ENCODE peak calls at places on chromosome 14, in seven cellular contexts. O, U, D, P, A, I and V are unnamed samples.

GRCh38 chr14:25041484-25041883 is 8.5 kb downstream of the STXBP6 start:
- DNase-seq in D (no peak), U (no peak), I (no peak), P (no peak), A (no peak), O (no peak), V (no peak)

GRCh38 chr14:65096323-65097089 is 5.8 kb downstream of the MAX start:
- DNase-seq in P (peak), O (peak), U (peak), A (no peak), I (no peak), D (no peak), V (no peak)

GRCh38 chr14:69464379-69464778 is 20.1 kb upstream of the PLEKHD1 start:
- DNase-seq in P (no peak), D (no peak), O (no peak), A (no peak), U (peak), I (no peak), V (no peak)

GRCh38 chr14:20632831-20633771 is 8.4 kb downstream of the OR6S1 start:
- DNase-seq in U (peak), I (no peak), O (peak), D (no peak), P (peak), A (peak), V (peak)

GRCh38 chr14:46734287-46734686 is 82.7 kb upstream of the RPL10L start:
- DNase-seq in D (no peak), U (no peak), O (no peak), I (no peak), P (no peak), A (no peak), V (no peak)

GRCh38 chr14:82075566-82075965 is 541.9 kb upstream of the SEL1L start:
- DNase-seq in U (no peak), A (no peak), O (no peak), P (no peak), D (peak), I (peak), V (peak)

GRCh38 chr14:35052637-35053036 is 6.6 kb downstream of the FAM177A1 start:
- DNase-seq in P (no peak), A (no peak), U (no peak), O (no peak), D (no peak), I (no peak), V (no peak)

GRCh38 chr14:103556976-103557758 is 5.3 kb downstream of the BAG5 start:
- DNase-seq in D (no peak), U (no peak), O (no peak), A (no peak), P (no peak), I (no peak), V (no peak)

GRCh38 chr14:70555890-70556289 is 21.1 kb upstream of the ADAM20 start:
- DNase-seq in A (no peak), D (no peak), P (peak), O (peak), I (peak), U (peak), V (no peak)

GRCh38 chr14:56378474-56378873 is 201.1 kb upstream of the TMEM260 start:
- DNase-seq in I (no peak), A (peak), P (peak), U (peak), O (no peak), D (no peak), V (no peak)

GRCh38 chr14:57502581-57503254 is 9.1 kb upstream of the CCDC198 start:
- DNase-seq in O (no peak), I (peak), P (no peak), A (no peak), U (no peak), D (no peak), V (no peak)

GRCh38 chr14:51020024-51020710 is 74.7 kb downstream of the TRIM9 start:
- DNase-seq in A (no peak), P (no peak), O (no peak), U (peak), D (no peak), I (no peak), V (peak)

GRCh38 chr14:104149617-104150141 is 11.3 kb downstream of the KIF26A start:
- DNase-seq in D (peak), I (no peak), P (no peak), A (no peak), O (no peak), U (no peak), V (no peak)

GRCh38 chr14:32932302-32932920 is 6.3 kb upstream of the NPAS3 start:
- DNase-seq in I (no peak), U (no peak), D (no peak), A (no peak), P (no peak), O (no peak), V (no peak)

GRCh38 chr14:64725360-64725815 is 21.2 kb downstream of the PLEKHG3 start:
- DNase-seq in P (no peak), D (peak), I (peak), U (no peak), O (no peak), A (no peak), V (no peak)

GRCh38 chr14:68910540-68910939 is 68.6 kb downstream of the ACTN1 start:
- DNase-seq in A (no peak), O (no peak), U (peak), D (no peak), P (no peak), I (no peak), V (peak)

GRCh38 chr14:49971156-49972141 is 78.6 kb downstream of the ARF6 start:
- DNase-seq in I (no peak), D (no peak), P (peak), U (no peak), O (peak), A (no peak), V (peak)

GRCh38 chr14:37594238-37594915 is 672 bp downstream of the FOXA1 start:
- DNase-seq in P (peak), A (peak), U (peak), I (no peak), O (peak), D (peak), V (peak)

GRCh38 chr14:100466111-100466856 is 120.9 kb downstream of the BEGAIN start:
- DNase-seq in A (no peak), U (no peak), I (no peak), P (no peak), D (no peak), O (no peak), V (no peak)

GRCh38 chr14:68927956-68928675 is 51.0 kb downstream of the ACTN1 start:
- DNase-seq in D (no peak), U (no peak), P (no peak), O (no peak), A (no peak), I (no peak), V (no peak)

GRCh38 chr14:20714593-20715250 is 26.2 kb downstream of the ANG start:
- DNase-seq in O (no peak), A (peak), D (peak), P (peak), I (peak), U (peak), V (no peak)

GRCh38 chr14:30551460-30551859 is 7.5 kb upstream of the G2E3 start:
- DNase-seq in O (no peak), A (no peak), I (no peak), U (peak), P (peak), D (no peak), V (no peak)

GRCh38 chr14:69261761-69262331 is 1.9 kb downstream of the GALNT16 start:
- DNase-seq in O (no peak), P (no peak), I (peak), A (no peak), D (no peak), U (no peak), V (no peak)

GRCh38 chr14:93734086-93734822 is 54.0 kb downstream of the PRIMA1 start:
- DNase-seq in U (no peak), P (no peak), O (no peak), D (no peak), A (no peak), I (no peak), V (no peak)

GRCh38 chr14:100683578-100683977 is 43.1 kb upstream of the DLK1 start:
- DNase-seq in D (no peak), A (no peak), U (no peak), P (no peak), O (no peak), I (no peak), V (no peak)

GRCh38 chr14:61609143-61609851 is 86.0 kb upstream of the HIF1A start:
- DNase-seq in O (no peak), A (no peak), D (no peak), I (no peak), P (peak), U (no peak), V (no peak)

GRCh38 chr14:24392327-24393098 is 6.3 kb upstream of the NYNRIN start:
- DNase-seq in I (no peak), P (peak), U (peak), O (no peak), A (no peak), D (no peak), V (no peak)

GRCh38 chr14:95460647-95461478 is 55.6 kb downstream of the SYNE3 start:
- DNase-seq in D (no peak), P (peak), I (no peak), U (peak), O (peak), A (peak), V (no peak)

DNA sequence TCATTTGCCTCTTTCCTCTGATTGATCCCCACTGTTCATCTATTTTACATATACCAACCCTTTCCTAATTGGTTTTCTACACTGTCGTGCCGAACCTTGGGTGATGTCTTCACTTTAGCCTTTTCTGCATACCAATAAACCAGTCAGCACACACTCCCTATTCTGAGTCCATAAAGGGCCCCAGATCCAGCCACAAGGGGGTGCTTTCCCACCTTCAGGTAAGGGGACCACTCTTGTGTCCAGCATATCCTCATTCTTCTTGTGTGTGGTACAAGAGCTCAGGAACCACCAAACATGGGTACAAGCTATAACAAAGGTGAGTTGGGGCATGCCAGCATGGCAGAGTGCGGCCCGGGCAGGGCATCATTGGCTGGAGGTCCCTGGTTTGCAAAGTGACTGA is 859.8 kb downstream of the FSCB start:
- DNase-seq in U (no peak), D (no peak), A (no peak), O (no peak), I (no peak), P (no peak), V (no peak)
- TF ChIP-seq CTCF in U (peak), D (no peak), A (peak), O (no peak), I (no peak), P (no peak), V (no peak)

DNA sequence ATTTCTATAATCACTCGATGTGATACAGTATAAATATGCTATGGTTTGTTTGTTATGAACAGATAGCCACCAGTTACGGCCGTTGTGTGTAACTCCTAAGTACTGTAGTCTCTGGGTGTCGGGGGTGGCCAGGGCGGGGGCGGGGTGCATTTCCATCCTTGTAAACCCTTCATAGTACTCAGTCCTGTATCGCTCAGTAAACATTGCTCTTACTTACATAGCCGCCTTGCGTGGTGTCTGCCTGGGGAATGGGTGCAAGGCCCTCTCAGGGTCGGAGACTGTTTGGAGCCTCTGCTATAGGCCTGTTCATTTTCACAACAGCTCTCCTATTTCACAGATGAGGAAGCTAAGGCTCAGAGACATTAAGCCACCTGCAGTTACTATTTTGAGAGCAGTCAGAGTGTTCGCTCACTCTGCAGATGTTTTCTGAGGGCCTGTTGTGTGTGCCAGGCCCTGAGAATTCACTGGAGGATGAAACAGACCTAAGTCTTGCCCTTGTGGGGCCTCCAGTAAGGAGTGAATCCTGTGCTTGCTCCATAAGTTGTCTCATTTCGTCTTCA is 42.5 kb downstream of the JDP2 start:
- DNase-seq in I (no peak), U (no peak), O (no peak), P (no peak), D (no peak), A (no peak), V (peak)
- H3K4me3 ChIP-seq in I (no peak), U (no peak), O (no peak), P (no peak), D (no peak), A (no peak), V (no peak)

DNA sequence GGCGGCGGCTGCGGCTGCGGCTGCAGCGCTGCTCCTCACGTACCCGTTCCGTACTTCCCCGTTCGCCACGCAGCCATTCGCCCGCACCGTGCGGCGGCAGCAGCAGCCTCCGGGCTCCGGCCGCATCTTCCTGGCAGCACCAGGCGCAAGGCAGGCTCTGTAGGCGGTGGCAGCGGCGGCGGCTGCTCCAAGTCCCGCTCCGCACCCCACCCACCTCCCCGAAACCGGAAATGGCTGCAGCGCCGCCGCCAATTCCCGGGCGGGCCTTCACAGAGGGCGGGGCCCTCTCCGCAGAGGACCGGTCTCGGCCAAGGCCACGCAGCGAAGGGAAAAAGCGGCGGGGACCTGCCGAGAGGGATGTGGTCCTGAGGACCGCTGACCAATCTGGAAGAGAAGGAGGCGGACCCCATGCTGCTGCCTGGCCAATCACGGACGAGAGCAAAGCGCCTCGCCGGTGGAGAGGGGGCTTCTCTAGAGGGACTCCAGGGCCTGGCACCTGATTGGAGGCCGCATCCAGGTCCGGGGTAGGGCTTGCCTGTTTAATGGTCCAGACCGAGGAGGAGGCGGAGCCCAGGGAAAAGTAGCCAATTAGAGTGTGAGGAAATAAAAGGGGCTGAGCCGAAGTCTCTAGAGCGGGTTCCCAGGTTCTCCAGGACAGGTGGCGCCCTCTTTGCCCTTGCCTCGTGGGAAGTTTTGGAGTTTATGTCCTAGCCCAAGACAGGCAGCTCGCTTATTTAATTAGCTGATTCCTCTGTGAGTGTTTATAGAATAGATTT is at the start of gene SPTLC2:
- DNase-seq in A (peak), O (peak), I (peak), D (peak), P (peak), U (peak), V (peak)
- TF ChIP-seq CTCF in A (no peak), O (no peak), I (peak), D (peak), P (no peak), U (peak), V (peak)

DNA sequence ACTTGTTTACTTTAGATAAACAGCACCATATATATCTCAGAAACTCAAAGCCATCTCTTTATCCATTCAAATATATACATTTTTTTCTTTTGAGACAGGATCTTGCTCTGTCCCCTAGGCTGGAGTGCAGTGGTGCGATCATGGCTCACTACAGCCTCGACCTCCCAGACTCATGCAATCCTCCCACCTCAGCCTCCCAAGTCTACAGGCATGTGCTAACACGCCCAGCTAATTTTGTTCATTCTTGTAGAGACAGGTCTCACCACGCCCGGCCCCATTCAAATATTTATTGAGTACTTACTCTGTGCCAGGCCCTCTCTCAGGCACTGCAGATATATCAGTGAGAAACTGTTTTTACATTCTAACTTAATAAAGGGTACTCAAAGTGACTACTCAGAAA is 3.0 kb downstream of the ATXN3 start:
- DNase-seq in I (no peak), A (no peak), U (no peak), O (no peak), P (no peak), D (no peak), V (no peak)
- H3K4me3 ChIP-seq in I (no peak), A (no peak), U (no peak), O (no peak), P (no peak), D (no peak), V (no peak)

GRCh38 chr14:38961136-38961535 is 141.9 kb downstream of the SEC23A start:
- DNase-seq in P (no peak), O (no peak), A (no peak), U (no peak), I (no peak), D (no peak), V (no peak)

GRCh38 chr14:38959021-38959420 is 144.0 kb downstream of the SEC23A start:
- DNase-seq in D (no peak), P (no peak), O (no peak), A (no peak), I (no peak), U (no peak), V (no peak)

GRCh38 chr14:38958589-38958988 is 144.4 kb downstream of the SEC23A start:
- DNase-seq in P (no peak), D (no peak), I (no peak), U (no peak), A (no peak), O (no peak), V (no peak)
- TF ChIP-seq CTCF in P (no peak), D (no peak), I (no peak), U (no peak), A (no peak), O (no peak), V (no peak)

GRCh38 chr14:54478621-54479215 is 10.1 kb downstream of the GMFB start:
- DNase-seq in A (no peak), O (no peak), I (no peak), D (no peak), U (no peak), P (no peak), V (no peak)

GRCh38 chr14:54483848-54484247 is 4.9 kb downstream of the GMFB start:
- DNase-seq in P (no peak), A (no peak), U (no peak), D (no peak), O (no peak), I (no peak), V (no peak)

GRCh38 chr14:54483073-54483745 is 5.6 kb downstream of the GMFB start:
- DNase-seq in P (no peak), I (no peak), U (no peak), A (no peak), O (no peak), D (no peak), V (no peak)

GRCh38 chr14:54480830-54481562 is 7.8 kb downstream of the GMFB start:
- DNase-seq in O (no peak), U (no peak), A (no peak), I (no peak), D (no peak), P (no peak), V (no peak)

DNA sequence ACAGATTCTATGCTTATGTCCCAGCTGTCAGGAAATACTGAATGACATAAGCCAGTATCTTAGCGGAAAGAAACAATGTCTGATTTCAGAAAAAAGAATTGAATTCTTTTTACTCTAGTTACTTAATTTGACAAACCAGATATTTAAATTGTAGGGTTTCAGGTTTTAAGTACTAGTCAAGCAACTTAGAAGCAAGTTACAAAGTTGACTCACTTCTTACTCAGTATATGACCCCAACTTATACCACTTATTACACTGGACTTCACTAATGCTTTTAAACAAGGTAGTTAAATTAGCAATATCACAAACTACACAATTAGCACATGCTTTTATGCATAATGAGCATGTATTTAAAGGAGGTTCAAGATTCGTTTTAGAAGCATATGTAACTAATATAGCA is 7.1 kb downstream of the GMFB start:
- DNase-seq in O (no peak), P (no peak), A (no peak), U (no peak), I (no peak), D (no peak), V (no peak)
- H3K4me3 ChIP-seq in O (no peak), P (no peak), A (no peak), U (no peak), I (no peak), D (no peak), V (no peak)

GRCh38 chr14:96565811-96566210 is 63.6 kb downstream of the PAPOLA start:
- DNase-seq in D (no peak), I (no peak), O (no peak), U (no peak), P (no peak), A (no peak), V (no peak)

GRCh38 chr14:96559571-96559970 is 57.4 kb downstream of the PAPOLA start:
- DNase-seq in P (no peak), A (no peak), O (no peak), I (no peak), D (no peak), U (no peak), V (no peak)

GRCh38 chr14:96567289-96567899 is 65.2 kb downstream of the PAPOLA start:
- DNase-seq in U (peak), P (peak), A (peak), O (no peak), D (no peak), I (no peak), V (peak)

GRCh38 chr14:96568646-96569045 is 66.5 kb downstream of the PAPOLA start:
- DNase-seq in D (no peak), U (no peak), O (no peak), I (no peak), P (no peak), A (no peak), V (no peak)

DNA sequence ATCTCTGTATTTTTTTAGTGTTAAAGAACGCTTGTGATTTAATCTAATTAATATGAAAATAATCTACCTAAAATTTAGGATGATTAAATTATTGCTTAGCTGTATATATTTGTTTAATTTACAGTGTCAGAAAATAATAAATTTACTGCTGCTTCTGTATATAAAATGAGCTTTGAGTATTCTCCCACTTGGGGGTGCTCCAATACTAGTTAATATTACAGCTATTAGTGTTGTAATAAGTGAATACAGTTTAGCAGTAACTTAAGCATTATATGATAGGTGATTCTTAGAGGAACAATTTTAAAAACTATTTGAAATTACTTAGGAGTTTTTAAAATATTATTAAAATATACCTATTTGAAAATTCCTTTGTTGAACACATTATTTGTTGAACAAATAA is 62.2 kb downstream of the PAPOLA start:
- DNase-seq in A (no peak), U (no peak), D (no peak), I (no peak), P (peak), O (no peak), V (no peak)
- TF ChIP-seq CTCF in A (peak), U (no peak), D (peak), I (no peak), P (no peak), O (no peak), V (no peak)

GRCh38 chr14:73625686-73626085 is 13.4 kb downstream of the ACOT6 start:
- DNase-seq in P (no peak), I (no peak), A (no peak), O (no peak), D (no peak), U (no peak), V (no peak)
- H3K4me3 ChIP-seq in P (no peak), I (no peak), A (no peak), O (no peak), D (no peak), U (no peak), V (no peak)